ENCODE peak calls at places on chromosomes 4 and X, in ten cellular contexts. One of them, this sample, is unnamed.

GRCh38 chrX:24305905-24306304 is 8.0 kb downstream of the SUPT20HL2 start:
- DNase-seq in RWPE1: no peak
- DNase-seq in WTC11: no peak
- DNase-seq in Panc1: no peak
- DNase-seq in left ventricle myocardium inferior: peak
- DNase-seq in AG09309: no peak
- DNase-seq in right lobe of liver: no peak
- DNase-seq in fibroblast of pulmonary artery: no peak
- DNase-seq in colonic mucosa: no peak
- DNase-seq in SK-N-SH: no peak
- DNase-seq in this sample: no peak

GRCh38 chr4:118772149-118773081 is 63.5 kb downstream of the SEC24D start:
- DNase-seq in RWPE1: peak
- DNase-seq in WTC11: no peak
- DNase-seq in Panc1: peak
- DNase-seq in left ventricle myocardium inferior: no peak
- DNase-seq in AG09309: no peak
- DNase-seq in right lobe of liver: no peak
- DNase-seq in fibroblast of pulmonary artery: peak
- DNase-seq in colonic mucosa: no peak
- DNase-seq in SK-N-SH: no peak
- DNase-seq in this sample: no peak

GRCh38 chr4:119559044-119559647 is 69.5 kb downstream of the PDE5A start:
- DNase-seq in RWPE1: peak
- DNase-seq in WTC11: no peak
- DNase-seq in Panc1: peak
- DNase-seq in left ventricle myocardium inferior: no peak
- DNase-seq in AG09309: no peak
- DNase-seq in right lobe of liver: no peak
- DNase-seq in fibroblast of pulmonary artery: peak
- DNase-seq in colonic mucosa: no peak
- DNase-seq in SK-N-SH: peak
- DNase-seq in this sample: no peak

GRCh38 chrX:136768469-136769084 is 12.2 kb downstream of the ARHGEF6 start:
- DNase-seq in RWPE1: peak
- DNase-seq in WTC11: peak
- DNase-seq in Panc1: no peak
- DNase-seq in left ventricle myocardium inferior: peak
- DNase-seq in AG09309: peak
- DNase-seq in right lobe of liver: no peak
- DNase-seq in fibroblast of pulmonary artery: peak
- DNase-seq in colonic mucosa: peak
- DNase-seq in SK-N-SH: peak
- DNase-seq in this sample: no peak

GRCh38 chrX:108735680-108736508 is 469 bp downstream of the IRS4 start:
- DNase-seq in RWPE1: no peak
- DNase-seq in WTC11: peak
- DNase-seq in Panc1: no peak
- DNase-seq in left ventricle myocardium inferior: no peak
- DNase-seq in AG09309: no peak
- DNase-seq in right lobe of liver: no peak
- DNase-seq in fibroblast of pulmonary artery: peak
- DNase-seq in colonic mucosa: no peak
- DNase-seq in SK-N-SH: peak
- DNase-seq in this sample: peak

GRCh38 chr4:55169352-55169959 is 44.1 kb upstream of the KDR start:
- DNase-seq in RWPE1: no peak
- DNase-seq in WTC11: peak
- DNase-seq in Panc1: no peak
- DNase-seq in left ventricle myocardium inferior: peak
- DNase-seq in AG09309: no peak
- DNase-seq in right lobe of liver: no peak
- DNase-seq in fibroblast of pulmonary artery: peak
- DNase-seq in colonic mucosa: peak
- DNase-seq in SK-N-SH: no peak
- DNase-seq in this sample: no peak

GRCh38 chr4:103934178-103934789 is 214.5 kb upstream of the TACR3 start:
- DNase-seq in RWPE1: peak
- DNase-seq in WTC11: no peak
- DNase-seq in Panc1: no peak
- DNase-seq in left ventricle myocardium inferior: no peak
- DNase-seq in AG09309: peak
- DNase-seq in right lobe of liver: no peak
- DNase-seq in fibroblast of pulmonary artery: peak
- DNase-seq in colonic mucosa: no peak
- DNase-seq in SK-N-SH: peak
- DNase-seq in this sample: peak

GRCh38 chrX:13220916-13221315 is 98.9 kb downstream of the ATXN3L start:
- DNase-seq in RWPE1: peak
- DNase-seq in WTC11: no peak
- DNase-seq in Panc1: no peak
- DNase-seq in left ventricle myocardium inferior: no peak
- DNase-seq in AG09309: peak
- DNase-seq in right lobe of liver: no peak
- DNase-seq in fibroblast of pulmonary artery: no peak
- DNase-seq in colonic mucosa: no peak
- DNase-seq in SK-N-SH: no peak
- DNase-seq in this sample: no peak

GRCh38 chr4:77473509-77473908 is 132.1 kb upstream of the CXCL13 start:
- DNase-seq in RWPE1: no peak
- DNase-seq in WTC11: peak
- DNase-seq in Panc1: peak
- DNase-seq in left ventricle myocardium inferior: no peak
- DNase-seq in AG09309: no peak
- DNase-seq in right lobe of liver: no peak
- DNase-seq in fibroblast of pulmonary artery: peak
- DNase-seq in colonic mucosa: no peak
- DNase-seq in SK-N-SH: peak
- DNase-seq in this sample: no peak

GRCh38 chr4:49036528-49036927 is 50.5 kb downstream of the CWH43 start:
- DNase-seq in RWPE1: no peak
- DNase-seq in WTC11: no peak
- DNase-seq in Panc1: no peak
- DNase-seq in left ventricle myocardium inferior: no peak
- DNase-seq in AG09309: no peak
- DNase-seq in right lobe of liver: no peak
- DNase-seq in fibroblast of pulmonary artery: no peak
- DNase-seq in colonic mucosa: no peak
- DNase-seq in SK-N-SH: no peak
- DNase-seq in this sample: no peak

GRCh38 chr4:152257601-152258066 is 278.3 kb downstream of the FBXW7 start:
- DNase-seq in RWPE1: peak
- DNase-seq in WTC11: no peak
- DNase-seq in Panc1: no peak
- DNase-seq in left ventricle myocardium inferior: no peak
- DNase-seq in AG09309: no peak
- DNase-seq in right lobe of liver: no peak
- DNase-seq in fibroblast of pulmonary artery: peak
- DNase-seq in colonic mucosa: no peak
- DNase-seq in SK-N-SH: no peak
- DNase-seq in this sample: no peak

GRCh38 chr4:91113130-91113706 is 986.0 kb downstream of the CCSER1 start:
- DNase-seq in RWPE1: peak
- DNase-seq in WTC11: no peak
- DNase-seq in Panc1: peak
- DNase-seq in left ventricle myocardium inferior: no peak
- DNase-seq in AG09309: no peak
- DNase-seq in right lobe of liver: no peak
- DNase-seq in fibroblast of pulmonary artery: peak
- DNase-seq in colonic mucosa: no peak
- DNase-seq in SK-N-SH: peak
- DNase-seq in this sample: no peak

GRCh38 chr4:121666091-121666679 is 30.6 kb downstream of the ANXA5 start:
- DNase-seq in RWPE1: no peak
- DNase-seq in WTC11: no peak
- DNase-seq in Panc1: no peak
- DNase-seq in left ventricle myocardium inferior: peak
- DNase-seq in AG09309: no peak
- DNase-seq in right lobe of liver: no peak
- DNase-seq in fibroblast of pulmonary artery: no peak
- DNase-seq in colonic mucosa: no peak
- DNase-seq in SK-N-SH: no peak
- DNase-seq in this sample: no peak

GRCh38 chr4:166723532-166724140 is 510.7 kb downstream of the SPOCK3 start:
- DNase-seq in RWPE1: no peak
- DNase-seq in WTC11: no peak
- DNase-seq in Panc1: no peak
- DNase-seq in left ventricle myocardium inferior: no peak
- DNase-seq in AG09309: no peak
- DNase-seq in right lobe of liver: no peak
- DNase-seq in fibroblast of pulmonary artery: no peak
- DNase-seq in colonic mucosa: no peak
- DNase-seq in SK-N-SH: no peak
- DNase-seq in this sample: no peak

GRCh38 chr4:166726832-166727231 is 507.5 kb downstream of the SPOCK3 start:
- DNase-seq in RWPE1: no peak
- DNase-seq in WTC11: no peak
- DNase-seq in Panc1: no peak
- DNase-seq in left ventricle myocardium inferior: no peak
- DNase-seq in AG09309: no peak
- DNase-seq in right lobe of liver: no peak
- DNase-seq in fibroblast of pulmonary artery: no peak
- DNase-seq in colonic mucosa: no peak
- DNase-seq in SK-N-SH: no peak
- DNase-seq in this sample: no peak

DNA sequence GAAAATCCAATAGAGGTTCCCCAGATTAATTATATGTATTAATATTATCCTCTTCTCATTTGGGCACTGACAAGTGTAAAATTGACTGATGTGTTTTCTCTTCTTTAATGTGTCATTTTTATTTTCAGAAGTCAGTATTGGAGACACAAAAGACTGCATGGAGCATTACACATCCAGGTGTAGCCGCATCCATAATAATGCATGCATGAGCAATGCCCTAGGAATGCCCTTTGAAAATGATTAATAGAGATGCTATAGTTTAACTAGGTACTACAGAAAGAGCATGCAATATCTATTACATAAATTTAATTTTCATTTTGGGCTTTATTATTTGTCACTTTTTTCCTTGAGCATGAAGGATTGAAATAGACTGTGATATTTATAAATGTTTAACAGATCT is 509.9 kb downstream of the SPOCK3 start:
- DNase-seq in RWPE1: peak
- DNase-seq in WTC11: no peak
- DNase-seq in Panc1: no peak
- DNase-seq in left ventricle myocardium inferior: no peak
- DNase-seq in AG09309: no peak
- DNase-seq in right lobe of liver: no peak
- DNase-seq in fibroblast of pulmonary artery: no peak
- DNase-seq in colonic mucosa: no peak
- DNase-seq in SK-N-SH: no peak
- DNase-seq in this sample: no peak
- TF ChIP-seq CTCF in RWPE1: no peak
- TF ChIP-seq CTCF in WTC11: no peak
- TF ChIP-seq CTCF in Panc1: no peak
- TF ChIP-seq CTCF in left ventricle myocardium inferior: no peak
- TF ChIP-seq CTCF in AG09309: no peak
- TF ChIP-seq CTCF in right lobe of liver: no peak
- TF ChIP-seq CTCF in fibroblast of pulmonary artery: no peak
- TF ChIP-seq CTCF in colonic mucosa: no peak
- TF ChIP-seq CTCF in SK-N-SH: no peak
- TF ChIP-seq CTCF in this sample: no peak

GRCh38 chr4:88573995-88574394 is 18.3 kb upstream of the HERC3 start:
- DNase-seq in RWPE1: no peak
- DNase-seq in WTC11: no peak
- DNase-seq in Panc1: no peak
- DNase-seq in left ventricle myocardium inferior: no peak
- DNase-seq in AG09309: no peak
- DNase-seq in right lobe of liver: no peak
- DNase-seq in fibroblast of pulmonary artery: peak
- DNase-seq in colonic mucosa: no peak
- DNase-seq in SK-N-SH: no peak
- DNase-seq in this sample: no peak
- TF ChIP-seq CTCF in RWPE1: no peak
- TF ChIP-seq CTCF in WTC11: no peak
- TF ChIP-seq CTCF in Panc1: no peak
- TF ChIP-seq CTCF in left ventricle myocardium inferior: peak
- TF ChIP-seq CTCF in AG09309: peak
- TF ChIP-seq CTCF in right lobe of liver: no peak
- TF ChIP-seq CTCF in fibroblast of pulmonary artery: peak
- TF ChIP-seq CTCF in colonic mucosa: no peak
- TF ChIP-seq CTCF in SK-N-SH: peak
- TF ChIP-seq CTCF in this sample: peak

GRCh38 chrX:41857670-41858069 is 65.7 kb downstream of the CASK start:
- DNase-seq in RWPE1: no peak
- DNase-seq in WTC11: no peak
- DNase-seq in Panc1: no peak
- DNase-seq in left ventricle myocardium inferior: no peak
- DNase-seq in AG09309: no peak
- DNase-seq in right lobe of liver: no peak
- DNase-seq in fibroblast of pulmonary artery: no peak
- DNase-seq in colonic mucosa: no peak
- DNase-seq in SK-N-SH: no peak
- DNase-seq in this sample: no peak

GRCh38 chrX:41868392-41868977 is 54.9 kb downstream of the CASK start:
- DNase-seq in RWPE1: no peak
- DNase-seq in WTC11: no peak
- DNase-seq in Panc1: no peak
- DNase-seq in left ventricle myocardium inferior: no peak
- DNase-seq in AG09309: no peak
- DNase-seq in right lobe of liver: no peak
- DNase-seq in fibroblast of pulmonary artery: no peak
- DNase-seq in colonic mucosa: no peak
- DNase-seq in SK-N-SH: no peak
- DNase-seq in this sample: no peak

GRCh38 chrX:41862562-41863184 is 60.7 kb downstream of the CASK start:
- DNase-seq in RWPE1: no peak
- DNase-seq in WTC11: no peak
- DNase-seq in Panc1: no peak
- DNase-seq in left ventricle myocardium inferior: no peak
- DNase-seq in AG09309: no peak
- DNase-seq in right lobe of liver: no peak
- DNase-seq in fibroblast of pulmonary artery: no peak
- DNase-seq in colonic mucosa: no peak
- DNase-seq in SK-N-SH: no peak
- DNase-seq in this sample: no peak

GRCh38 chrX:41858161-41858775 is 65.1 kb downstream of the CASK start:
- DNase-seq in RWPE1: no peak
- DNase-seq in WTC11: peak
- DNase-seq in Panc1: no peak
- DNase-seq in left ventricle myocardium inferior: no peak
- DNase-seq in AG09309: no peak
- DNase-seq in right lobe of liver: no peak
- DNase-seq in fibroblast of pulmonary artery: no peak
- DNase-seq in colonic mucosa: no peak
- DNase-seq in SK-N-SH: no peak
- DNase-seq in this sample: no peak

GRCh38 chrX:41863343-41864203 is 59.8 kb downstream of the CASK start:
- DNase-seq in RWPE1: no peak
- DNase-seq in WTC11: no peak
- DNase-seq in Panc1: no peak
- DNase-seq in left ventricle myocardium inferior: no peak
- DNase-seq in AG09309: no peak
- DNase-seq in right lobe of liver: no peak
- DNase-seq in fibroblast of pulmonary artery: no peak
- DNase-seq in colonic mucosa: no peak
- DNase-seq in SK-N-SH: no peak
- DNase-seq in this sample: no peak
- TF ChIP-seq CTCF in RWPE1: no peak
- TF ChIP-seq CTCF in WTC11: no peak
- TF ChIP-seq CTCF in Panc1: peak
- TF ChIP-seq CTCF in left ventricle myocardium inferior: no peak
- TF ChIP-seq CTCF in AG09309: peak
- TF ChIP-seq CTCF in right lobe of liver: no peak
- TF ChIP-seq CTCF in fibroblast of pulmonary artery: no peak
- TF ChIP-seq CTCF in colonic mucosa: no peak
- TF ChIP-seq CTCF in SK-N-SH: peak
- TF ChIP-seq CTCF in this sample: no peak

GRCh38 chr4:180057198-180057821 is 2185.9 kb upstream of the TENM3 start:
- DNase-seq in RWPE1: no peak
- DNase-seq in WTC11: peak
- DNase-seq in Panc1: no peak
- DNase-seq in left ventricle myocardium inferior: no peak
- DNase-seq in AG09309: no peak
- DNase-seq in right lobe of liver: no peak
- DNase-seq in fibroblast of pulmonary artery: no peak
- DNase-seq in colonic mucosa: no peak
- DNase-seq in SK-N-SH: peak
- DNase-seq in this sample: no peak
- TF ChIP-seq CTCF in RWPE1: peak
- TF ChIP-seq CTCF in WTC11: peak
- TF ChIP-seq CTCF in Panc1: peak
- TF ChIP-seq CTCF in left ventricle myocardium inferior: no peak
- TF ChIP-seq CTCF in AG09309: no peak
- TF ChIP-seq CTCF in right lobe of liver: no peak
- TF ChIP-seq CTCF in fibroblast of pulmonary artery: no peak
- TF ChIP-seq CTCF in colonic mucosa: no peak
- TF ChIP-seq CTCF in SK-N-SH: peak
- TF ChIP-seq CTCF in this sample: peak

This sample was measured in nephron progenitor cell.